ENCODE peak calls at places on chromosomes 12 and 14, in ten cellular contexts. Y, N, U, M, Q, H, P, A, R and S are unnamed samples.

GRCh38 chr12:31000751-31001150 is 72.9 kb upstream of the DDX11 start:
- DNase-seq in Y (no peak), N (no peak), U (no peak), M (no peak), Q (no peak), H (no peak), P (no peak), A (peak), R (no peak), S (peak)

GRCh38 chr14:61885203-61885961 is 123.2 kb downstream of the SNAPC1 start:
- DNase-seq in Y (no peak), N (no peak), U (no peak), M (no peak), Q (no peak), H (no peak), P (no peak), A (no peak), R (no peak), S (no peak)

GRCh38 chr12:43290836-43291235 is 261.2 kb downstream of the ADAMTS20 start:
- DNase-seq in Y (no peak), N (no peak), U (no peak), M (no peak), Q (no peak), H (no peak), P (no peak), A (peak), R (no peak), S (no peak)

GRCh38 chr12:109871678-109872314 is 8.5 kb downstream of the GLTP start:
- DNase-seq in Y (no peak), N (no peak), U (no peak), M (no peak), Q (no peak), H (no peak), P (no peak), A (peak), R (no peak), S (no peak)

GRCh38 chr12:51262758-51263177 is 7.4 kb downstream of the SMAGP start:
- DNase-seq in Y (no peak), N (no peak), U (peak), M (peak), Q (no peak), H (peak), P (no peak), A (peak), R (no peak), S (peak)

GRCh38 chr14:21768116-21768874 is 94.7 kb upstream of the OR4E1 start:
- DNase-seq in Y (peak), N (no peak), U (peak), M (peak), Q (peak), H (no peak), P (no peak), A (peak), R (no peak), S (no peak)

GRCh38 chr12:100154472-100155247 is 12.0 kb upstream of the BLTP3B start:
- DNase-seq in Y (peak), N (peak), U (peak), M (peak), Q (peak), H (peak), P (peak), A (peak), R (peak), S (peak)

GRCh38 chr14:70317969-70318634 is 41.4 kb downstream of the COX16 start:
- DNase-seq in Y (no peak), N (no peak), U (peak), M (peak), Q (no peak), H (peak), P (no peak), A (peak), R (no peak), S (peak)